ENCODE peak calls at places on chromosomes 16 and 17, in four cellular contexts. W, U, Q and M are unnamed samples.

GRCh38 chr17:64781394-64781793 is 119.3 kb upstream of the SMURF2 start:
- DNase-seq in W (peak; percentile 80), U (no peak), Q (no peak), M (no peak)

GRCh38 chr16:85390511-85391174 is 222.5 kb upstream of the GSE1 start:
- DNase-seq in W (peak; percentile 80), U (peak; percentile 92), Q (no peak), M (peak; percentile 90)

GRCh38 chr17:63561819-63562218 is 11.5 kb downstream of the DCAF7 start:
- DNase-seq in W (no peak), U (no peak), Q (no peak), M (no peak)

GRCh38 chr16:49485663-49486062 is 112.1 kb downstream of the C16orf78 start:
- DNase-seq in W (no peak), U (no peak), Q (no peak), M (no peak)

GRCh38 chr17:41910701-41911391 is 7.9 kb downstream of the ACLY start:
- DNase-seq in W (no peak), U (peak; percentile 91), Q (no peak), M (peak; percentile 99)

GRCh38 chr17:16486373-16487250 is 5.4 kb downstream of the LRRC75A start:
- DNase-seq in W (peak; percentile 96), U (peak; percentile 96), Q (no peak), M (peak; percentile 40)

GRCh38 chr17:51427259-51428255 is 167.2 kb downstream of the UTP18 start:
- DNase-seq in W (no peak), U (no peak), Q (no peak), M (no peak)

GRCh38 chr16:28179354-28179753 is 32.4 kb downstream of the XPO6 start:
- DNase-seq in W (no peak), U (no peak), Q (no peak), M (no peak)

GRCh38 chr16:1206326-1206725 is 18.7 kb downstream of the TPSG1 start:
- DNase-seq in W (no peak), U (no peak), Q (no peak), M (no peak)

GRCh38 chr16:81496742-81497141 is 52.1 kb downstream of the CMIP start:
- DNase-seq in W (peak; percentile 65), U (no peak), Q (no peak), M (no peak)

GRCh38 chr16:81494888-81495287 is 50.3 kb downstream of the CMIP start:
- DNase-seq in W (no peak), U (no peak), Q (no peak), M (no peak)

GRCh38 chr16:81493755-81494433 is 49.3 kb downstream of the CMIP start:
- DNase-seq in W (peak; percentile 94), U (peak; percentile 93), Q (no peak), M (peak; percentile 65)

GRCh38 chr16:81494434-81494806 is 49.8 kb downstream of the CMIP start:
- DNase-seq in W (no peak), U (no peak), Q (no peak), M (no peak)

DNA sequence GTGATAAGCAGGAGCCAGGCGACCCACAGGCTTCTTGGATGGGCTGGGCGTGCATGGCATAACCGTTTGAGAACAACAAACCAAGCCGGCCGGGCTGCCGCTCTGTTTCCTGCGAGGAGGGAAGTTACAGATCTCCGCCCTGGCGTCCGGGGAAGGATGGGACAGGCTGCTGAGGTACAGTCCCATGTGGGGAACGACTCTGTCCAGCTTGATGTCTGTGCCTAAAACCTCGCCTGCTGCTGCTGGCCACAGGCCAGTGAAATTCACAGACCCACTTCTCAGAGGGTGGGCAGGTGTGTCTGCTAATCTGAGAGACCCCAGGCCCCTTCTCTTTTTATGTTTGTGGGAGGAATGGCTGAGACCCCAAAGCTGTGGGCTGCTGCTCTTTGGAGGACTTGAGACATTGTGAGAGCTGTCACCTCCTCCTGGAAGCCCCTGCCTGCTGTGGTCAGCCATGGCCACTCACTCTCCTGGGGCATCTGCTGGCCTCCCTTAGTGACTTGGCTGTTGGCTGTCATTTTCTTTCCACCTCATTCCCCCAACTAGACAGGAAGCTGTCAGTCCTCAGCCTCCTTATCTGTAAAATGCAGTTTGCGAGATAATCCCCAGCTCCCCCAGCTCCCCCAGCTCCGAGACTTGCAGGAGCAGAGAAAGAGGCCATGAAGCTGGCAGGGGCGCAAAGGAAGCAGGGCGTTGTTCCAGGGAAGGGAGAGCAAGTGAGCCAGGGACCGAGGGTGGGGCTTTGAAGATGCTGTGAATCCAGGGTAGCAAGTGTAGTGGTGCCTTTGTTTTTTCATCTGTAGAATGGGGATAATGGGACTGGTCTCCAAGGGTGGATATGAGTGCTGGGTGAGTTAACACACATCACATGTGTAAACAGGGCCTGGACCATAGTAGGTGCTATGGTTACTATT is 51.0 kb downstream of the CMIP start:
- DNase-seq in W (peak; percentile 76), U (no peak), Q (no peak), M (no peak)
- TF ChIP-seq CTCF in W (no peak), U (no peak), Q (no peak), M (no peak)

GRCh38 chr17:29294580-29294900 is 592 bp upstream of the NUFIP2 start:
- DNase-seq in W (no peak), U (no peak), Q (no peak), M (no peak)
- TF ChIP-seq CTCF in W (no peak), U (no peak), Q (no peak), M (no peak)

GRCh38 chr17:44222112-44222869 is 2.8 kb upstream of the UBTF start:
- DNase-seq in W (peak; percentile 84), U (peak; percentile 83), Q (peak; percentile 40), M (peak; percentile 59)
- TF ChIP-seq CTCF in W (no peak), U (peak; percentile 36), Q (no peak), M (peak; percentile 18)

DNA sequence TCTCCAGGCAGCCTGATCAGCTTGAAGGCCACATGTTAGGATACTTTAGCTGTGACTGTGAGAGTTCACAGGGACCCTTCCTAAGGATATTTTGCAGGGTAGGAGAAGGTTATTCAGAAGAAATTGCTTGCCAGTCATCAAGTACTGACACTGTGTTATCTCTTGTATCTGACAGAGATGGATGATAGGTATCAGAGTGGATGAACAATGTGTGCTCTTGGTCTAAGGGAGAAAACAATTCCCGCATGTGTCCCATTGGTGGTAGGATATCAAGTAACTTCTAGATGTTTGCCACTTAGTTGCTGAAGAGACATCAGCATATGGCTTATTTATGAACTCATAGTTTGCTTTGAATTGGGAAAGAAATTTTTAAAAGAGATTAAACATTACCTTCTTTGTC is 219.3 kb downstream of the SPECC1 start:
- DNase-seq in W (no peak), U (no peak), Q (no peak), M (no peak)
- TF ChIP-seq CTCF in W (no peak), U (no peak), Q (no peak), M (no peak)

GRCh38 chr16:191783-192294 is 11.6 kb downstream of the HBQ1 start:
- DNase-seq in W (no peak), U (no peak), Q (no peak), M (no peak)

GRCh38 chr16:187330-187729 is 7.1 kb downstream of the HBQ1 start:
- DNase-seq in W (no peak), U (no peak), Q (no peak), M (no peak)

GRCh38 chr16:185691-186090 is 5.4 kb downstream of the HBQ1 start:
- DNase-seq in W (no peak), U (no peak), Q (no peak), M (no peak)

GRCh38 chr16:189604-190186 is 9.4 kb downstream of the HBQ1 start:
- DNase-seq in W (peak; percentile 21), U (no peak), Q (no peak), M (no peak)

GRCh38 chr16:188674-189073 is 8.4 kb downstream of the HBQ1 start:
- DNase-seq in W (no peak), U (peak; percentile 9), Q (no peak), M (no peak)
- TF ChIP-seq CTCF in W (no peak), U (peak; percentile 44), Q (peak; percentile 24), M (no peak)

DNA sequence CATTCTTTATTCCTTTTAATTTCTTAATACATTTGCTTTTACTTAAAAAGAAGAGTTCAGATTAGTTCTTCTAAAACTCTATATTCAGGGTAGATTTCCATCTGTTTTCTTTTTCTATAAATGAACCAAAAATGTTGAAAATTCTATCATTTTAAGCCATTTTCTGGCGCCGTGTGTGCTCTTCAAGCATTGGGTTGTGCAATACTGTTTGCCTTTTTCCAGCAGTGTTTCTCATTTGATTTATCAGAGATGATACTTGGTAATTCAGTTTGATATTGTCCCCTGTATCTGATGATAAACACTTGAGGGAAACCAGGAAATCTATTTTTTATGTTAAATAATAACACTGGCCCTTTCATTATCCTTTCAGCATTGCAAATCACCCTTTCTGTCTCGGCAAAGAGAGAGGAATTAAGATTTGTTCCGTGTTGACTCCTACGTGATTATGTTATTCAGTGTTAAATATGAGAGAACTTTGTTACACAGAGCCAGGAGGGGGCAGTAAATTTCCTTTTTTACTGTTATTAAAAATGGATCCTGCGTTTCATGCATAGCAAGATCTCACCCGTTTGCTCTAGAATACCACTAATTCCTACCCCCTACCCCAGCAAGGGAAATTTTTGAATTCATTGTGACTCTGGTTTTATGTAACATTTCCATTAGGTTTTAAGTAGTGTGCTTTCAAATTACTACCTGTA is 606.9 kb upstream of the RBFOX1 start:
- DNase-seq in W (no peak), U (peak; percentile 1), Q (no peak), M (no peak)
- TF ChIP-seq CTCF in W (no peak), U (peak; percentile 16), Q (peak; percentile 54), M (no peak)

GRCh38 chr17:75455896-75456416 is 479 bp upstream of the TMEM94 start:
- DNase-seq in W (no peak), U (no peak), Q (no peak), M (no peak)

GRCh38 chr17:75456417-75457046 is at the start of gene TMEM94:
- DNase-seq in W (peak; percentile 97), U (peak; percentile 99), Q (peak; percentile 86), M (peak; percentile 96)

GRCh38 chr17:75459590-75460267 is 3.3 kb downstream of the TMEM94 start:
- DNase-seq in W (no peak), U (peak; percentile 85), Q (no peak), M (no peak)

GRCh38 chr17:75459246-75459589 is 2.8 kb downstream of the TMEM94 start:
- DNase-seq in W (no peak), U (no peak), Q (no peak), M (no peak)

GRCh38 chr17:75457047-75457654 is 716 bp downstream of the TMEM94 start:
- DNase-seq in W (no peak), U (peak; percentile 52), Q (peak; percentile 32), M (no peak)
- TF ChIP-seq CTCF in W (no peak), U (no peak), Q (no peak), M (no peak)

GRCh38 chr16:47254771-47255170 is 111.0 kb upstream of the NETO2 start:
- DNase-seq in W (no peak), U (no peak), Q (no peak), M (no peak)
- TF ChIP-seq CTCF in W (no peak), U (no peak), Q (no peak), M (no peak)

DNA sequence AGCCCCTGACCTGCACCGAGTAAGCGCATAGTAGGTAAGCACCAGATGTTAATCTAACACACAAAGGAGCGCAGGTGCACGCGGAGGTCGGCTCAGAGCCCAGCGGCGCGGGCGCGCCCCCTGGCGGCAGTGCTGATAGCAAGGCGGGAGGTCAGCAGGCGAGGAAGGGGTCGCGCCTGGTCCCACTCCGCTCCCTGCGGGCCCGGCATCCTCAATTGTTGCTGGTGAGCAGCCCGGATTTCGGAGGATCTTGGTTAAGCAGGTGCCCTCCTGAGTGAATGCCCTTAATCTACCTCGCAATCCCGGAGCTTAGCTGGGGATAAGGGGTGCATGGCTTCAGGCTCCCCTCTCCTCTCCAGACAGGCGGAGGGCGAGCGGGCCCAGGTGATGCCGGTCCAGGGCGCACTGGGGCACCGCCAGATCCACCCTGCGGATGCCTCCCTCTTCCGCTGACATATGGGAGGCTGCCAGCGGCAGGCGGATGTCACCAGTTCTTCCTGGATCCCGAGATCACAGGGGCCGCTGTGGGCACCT is 4.0 kb upstream of the WNT3 start:
- DNase-seq in W (no peak), U (peak; percentile 55), Q (no peak), M (no peak)
- TF ChIP-seq CTCF in W (peak; percentile 51), U (peak; percentile 95), Q (peak; percentile 68), M (peak; percentile 65)